ENCODE peak calls at places on chromosomes 12 and 14, in eight cellular contexts. One of them, this sample, is unnamed.

GRCh38 chr14:91293281-91293680 is 48.8 kb upstream of the GPR68 start:
- DNase-seq in AG04450: no peak
- DNase-seq in heart left ventricle: no peak
- DNase-seq in A673: no peak
- DNase-seq in PC-3: no peak
- DNase-seq in heart right ventricle: no peak
- DNase-seq in cardiac muscle cell: no peak
- DNase-seq in mammary epithelial cell: no peak
- DNase-seq in this sample: no peak

GRCh38 chr12:65335021-65335714 is 56.7 kb downstream of the MSRB3 start:
- DNase-seq in heart left ventricle: peak
- DNase-seq in mammary epithelial cell: peak
- DNase-seq in PC-3: peak
- DNase-seq in cardiac muscle cell: peak
- DNase-seq in AG04450: peak
- DNase-seq in A673: peak
- DNase-seq in heart right ventricle: peak
- DNase-seq in this sample: peak

GRCh38 chr14:89146291-89146690 is 270.7 kb downstream of the FOXN3 start:
- DNase-seq in AG04450: no peak
- DNase-seq in heart left ventricle: no peak
- DNase-seq in cardiac muscle cell: no peak
- DNase-seq in heart right ventricle: no peak
- DNase-seq in mammary epithelial cell: no peak
- DNase-seq in PC-3: no peak
- DNase-seq in A673: no peak
- DNase-seq in this sample: no peak

GRCh38 chr12:85374981-85375380 is 95.0 kb downstream of the ALX1 start:
- DNase-seq in heart left ventricle: no peak
- DNase-seq in PC-3: no peak
- DNase-seq in cardiac muscle cell: no peak
- DNase-seq in AG04450: no peak
- DNase-seq in A673: no peak
- DNase-seq in heart right ventricle: no peak
- DNase-seq in mammary epithelial cell: no peak
- DNase-seq in this sample: peak

GRCh38 chr14:36820901-36821300 is 159.2 kb downstream of the PAX9 start:
- DNase-seq in A673: no peak
- DNase-seq in mammary epithelial cell: peak
- DNase-seq in heart left ventricle: no peak
- DNase-seq in AG04450: no peak
- DNase-seq in PC-3: no peak
- DNase-seq in heart right ventricle: no peak
- DNase-seq in cardiac muscle cell: no peak
- DNase-seq in this sample: no peak

GRCh38 chr12:69514111-69514510 is 43.9 kb downstream of the FRS2 start:
- DNase-seq in PC-3: no peak
- DNase-seq in heart right ventricle: no peak
- DNase-seq in A673: no peak
- DNase-seq in AG04450: no peak
- DNase-seq in cardiac muscle cell: no peak
- DNase-seq in mammary epithelial cell: no peak
- DNase-seq in heart left ventricle: no peak
- DNase-seq in this sample: no peak

GRCh38 chr14:90660865-90661570 is 155.2 kb downstream of the TTC7B start:
- DNase-seq in cardiac muscle cell: no peak
- DNase-seq in heart left ventricle: peak
- DNase-seq in A673: no peak
- DNase-seq in heart right ventricle: no peak
- DNase-seq in AG04450: no peak
- DNase-seq in PC-3: no peak
- DNase-seq in mammary epithelial cell: no peak
- DNase-seq in this sample: no peak

GRCh38 chr12:14993537-14994266 is 20.9 kb downstream of the PDE6H start:
- DNase-seq in heart left ventricle: no peak
- DNase-seq in A673: no peak
- DNase-seq in heart right ventricle: no peak
- DNase-seq in PC-3: peak
- DNase-seq in cardiac muscle cell: peak
- DNase-seq in AG04450: no peak
- DNase-seq in mammary epithelial cell: no peak
- DNase-seq in this sample: peak

GRCh38 chr12:25352078-25352918 is 101.6 kb upstream of the KRAS start:
- DNase-seq in mammary epithelial cell: peak
- DNase-seq in AG04450: no peak
- DNase-seq in cardiac muscle cell: peak
- DNase-seq in A673: no peak
- DNase-seq in heart left ventricle: no peak
- DNase-seq in heart right ventricle: no peak
- DNase-seq in PC-3: no peak
- DNase-seq in this sample: no peak

GRCh38 chr14:53529519-53529918 is 376.4 kb upstream of the DDHD1 start:
- DNase-seq in PC-3: no peak
- DNase-seq in heart right ventricle: no peak
- DNase-seq in A673: no peak
- DNase-seq in AG04450: no peak
- DNase-seq in cardiac muscle cell: no peak
- DNase-seq in mammary epithelial cell: no peak
- DNase-seq in heart left ventricle: no peak
- DNase-seq in this sample: no peak

GRCh38 chr14:95040723-95041476 is 116.4 kb downstream of the DICER1 start:
- DNase-seq in PC-3: no peak
- DNase-seq in AG04450: no peak
- DNase-seq in cardiac muscle cell: no peak
- DNase-seq in heart right ventricle: no peak
- DNase-seq in mammary epithelial cell: no peak
- DNase-seq in heart left ventricle: no peak
- DNase-seq in A673: no peak
- DNase-seq in this sample: no peak

GRCh38 chr12:122121341-122122192 is 43.0 kb downstream of the MLXIP start:
- DNase-seq in A673: no peak
- DNase-seq in PC-3: no peak
- DNase-seq in cardiac muscle cell: no peak
- DNase-seq in heart left ventricle: peak
- DNase-seq in heart right ventricle: no peak
- DNase-seq in mammary epithelial cell: no peak
- DNase-seq in AG04450: no peak
- DNase-seq in this sample: no peak

GRCh38 chr14:74980398-74980745 is 22.3 kb upstream of the EIF2B2 start:
- DNase-seq in heart right ventricle: no peak
- DNase-seq in AG04450: no peak
- DNase-seq in A673: peak
- DNase-seq in heart left ventricle: no peak
- DNase-seq in mammary epithelial cell: no peak
- DNase-seq in PC-3: no peak
- DNase-seq in cardiac muscle cell: no peak
- DNase-seq in this sample: no peak

DNA sequence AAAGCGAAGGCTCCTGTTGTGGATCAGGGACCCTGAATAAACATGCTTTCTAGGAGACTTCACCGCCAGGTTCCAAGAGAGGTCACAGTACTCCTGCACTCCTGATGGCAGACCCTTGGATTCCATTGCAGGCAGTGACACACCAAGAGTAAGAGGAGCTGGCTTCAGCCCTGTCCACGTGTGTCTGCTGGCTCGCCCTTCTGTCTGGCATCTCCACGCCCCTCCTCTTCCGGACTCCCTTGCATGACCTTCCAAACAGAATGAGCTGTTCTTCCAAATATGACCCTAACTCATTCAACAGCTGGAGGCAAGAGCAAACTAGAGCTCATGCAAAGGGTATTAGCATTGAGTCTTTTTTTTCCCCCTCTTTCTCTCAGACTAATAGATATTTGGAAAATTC is 233.0 kb upstream of the PLEKHG7 start:
- DNase-seq in A673: no peak
- DNase-seq in AG04450: no peak
- DNase-seq in mammary epithelial cell: no peak
- DNase-seq in PC-3: peak
- DNase-seq in cardiac muscle cell: peak
- DNase-seq in heart right ventricle: peak
- DNase-seq in heart left ventricle: peak
- DNase-seq in this sample: no peak
- H3K27ac ChIP-seq in A673: no peak
- H3K27ac ChIP-seq in AG04450: no peak
- H3K27ac ChIP-seq in mammary epithelial cell: no peak
- H3K27ac ChIP-seq in PC-3: no peak
- H3K27ac ChIP-seq in cardiac muscle cell: no peak
- H3K27ac ChIP-seq in heart right ventricle: no peak
- H3K27ac ChIP-seq in heart left ventricle: peak
- H3K27ac ChIP-seq in this sample: no peak

GRCh38 chr12:114958538-114958937 is 274.6 kb upstream of the TBX3 start:
- DNase-seq in mammary epithelial cell: no peak
- DNase-seq in PC-3: no peak
- DNase-seq in AG04450: no peak
- DNase-seq in heart left ventricle: no peak
- DNase-seq in A673: no peak
- DNase-seq in heart right ventricle: no peak
- DNase-seq in cardiac muscle cell: no peak
- DNase-seq in this sample: no peak

GRCh38 chr12:114949081-114949480 is 265.1 kb upstream of the TBX3 start:
- DNase-seq in heart left ventricle: no peak
- DNase-seq in cardiac muscle cell: no peak
- DNase-seq in heart right ventricle: no peak
- DNase-seq in A673: no peak
- DNase-seq in PC-3: no peak
- DNase-seq in AG04450: no peak
- DNase-seq in mammary epithelial cell: no peak
- DNase-seq in this sample: no peak

GRCh38 chr12:114952573-114953196 is 268.7 kb upstream of the TBX3 start:
- DNase-seq in heart right ventricle: peak
- DNase-seq in heart left ventricle: peak
- DNase-seq in AG04450: no peak
- DNase-seq in mammary epithelial cell: no peak
- DNase-seq in cardiac muscle cell: peak
- DNase-seq in A673: no peak
- DNase-seq in PC-3: no peak
- DNase-seq in this sample: no peak

GRCh38 chr12:114955414-114956014 is 271.5 kb upstream of the TBX3 start:
- DNase-seq in AG04450: no peak
- DNase-seq in mammary epithelial cell: peak
- DNase-seq in A673: no peak
- DNase-seq in cardiac muscle cell: peak
- DNase-seq in PC-3: peak
- DNase-seq in heart left ventricle: no peak
- DNase-seq in heart right ventricle: no peak
- DNase-seq in this sample: no peak

GRCh38 chr12:114954626-114955025 is 270.7 kb upstream of the TBX3 start:
- DNase-seq in PC-3: no peak
- DNase-seq in A673: no peak
- DNase-seq in heart left ventricle: no peak
- DNase-seq in AG04450: no peak
- DNase-seq in heart right ventricle: no peak
- DNase-seq in mammary epithelial cell: peak
- DNase-seq in cardiac muscle cell: no peak
- DNase-seq in this sample: no peak
- H3K4me3 ChIP-seq in PC-3: no peak
- H3K4me3 ChIP-seq in A673: no peak
- H3K4me3 ChIP-seq in heart left ventricle: no peak
- H3K4me3 ChIP-seq in AG04450: no peak
- H3K4me3 ChIP-seq in heart right ventricle: no peak
- H3K4me3 ChIP-seq in mammary epithelial cell: no peak
- H3K4me3 ChIP-seq in cardiac muscle cell: no peak
- H3K4me3 ChIP-seq in this sample: no peak

GRCh38 chr12:9066183-9066623 is 49.5 kb downstream of the A2M start:
- DNase-seq in AG04450: no peak
- DNase-seq in PC-3: no peak
- DNase-seq in A673: no peak
- DNase-seq in heart left ventricle: no peak
- DNase-seq in mammary epithelial cell: no peak
- DNase-seq in heart right ventricle: no peak
- DNase-seq in cardiac muscle cell: no peak
- DNase-seq in this sample: no peak

GRCh38 chr12:9064201-9064814 is 51.4 kb downstream of the A2M start:
- DNase-seq in cardiac muscle cell: peak
- DNase-seq in AG04450: no peak
- DNase-seq in heart right ventricle: peak
- DNase-seq in heart left ventricle: peak
- DNase-seq in A673: peak
- DNase-seq in PC-3: peak
- DNase-seq in mammary epithelial cell: peak
- DNase-seq in this sample: peak

GRCh38 chr12:9064815-9065606 is 50.7 kb downstream of the A2M start:
- DNase-seq in cardiac muscle cell: peak
- DNase-seq in heart left ventricle: peak
- DNase-seq in PC-3: peak
- DNase-seq in heart right ventricle: peak
- DNase-seq in A673: no peak
- DNase-seq in mammary epithelial cell: peak
- DNase-seq in AG04450: no peak
- DNase-seq in this sample: peak

GRCh38 chr12:9066755-9067433 is 48.8 kb downstream of the A2M start:
- DNase-seq in cardiac muscle cell: no peak
- DNase-seq in AG04450: no peak
- DNase-seq in heart left ventricle: no peak
- DNase-seq in PC-3: no peak
- DNase-seq in A673: no peak
- DNase-seq in mammary epithelial cell: peak
- DNase-seq in heart right ventricle: no peak
- DNase-seq in this sample: no peak

DNA sequence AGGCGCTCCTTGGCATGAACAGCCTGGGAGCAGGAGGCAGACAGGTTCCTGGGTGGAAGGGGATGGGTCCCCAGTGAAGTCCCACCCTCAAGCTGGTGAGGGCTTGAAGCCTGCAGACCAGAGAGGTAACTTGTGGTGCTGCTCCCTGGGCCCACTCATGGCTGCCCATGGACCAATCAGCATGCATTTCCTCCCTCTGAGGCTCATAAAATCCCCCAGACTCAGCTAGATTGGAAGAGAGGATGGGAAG is 50.2 kb downstream of the A2M start:
- DNase-seq in PC-3: no peak
- DNase-seq in cardiac muscle cell: no peak
- DNase-seq in A673: no peak
- DNase-seq in heart right ventricle: no peak
- DNase-seq in AG04450: no peak
- DNase-seq in heart left ventricle: no peak
- DNase-seq in mammary epithelial cell: no peak
- DNase-seq in this sample: peak
- H3K27ac ChIP-seq in PC-3: no peak
- H3K27ac ChIP-seq in cardiac muscle cell: no peak
- H3K27ac ChIP-seq in A673: no peak
- H3K27ac ChIP-seq in heart right ventricle: peak
- H3K27ac ChIP-seq in AG04450: no peak
- H3K27ac ChIP-seq in heart left ventricle: peak
- H3K27ac ChIP-seq in mammary epithelial cell: no peak
- H3K27ac ChIP-seq in this sample: no peak

DNA sequence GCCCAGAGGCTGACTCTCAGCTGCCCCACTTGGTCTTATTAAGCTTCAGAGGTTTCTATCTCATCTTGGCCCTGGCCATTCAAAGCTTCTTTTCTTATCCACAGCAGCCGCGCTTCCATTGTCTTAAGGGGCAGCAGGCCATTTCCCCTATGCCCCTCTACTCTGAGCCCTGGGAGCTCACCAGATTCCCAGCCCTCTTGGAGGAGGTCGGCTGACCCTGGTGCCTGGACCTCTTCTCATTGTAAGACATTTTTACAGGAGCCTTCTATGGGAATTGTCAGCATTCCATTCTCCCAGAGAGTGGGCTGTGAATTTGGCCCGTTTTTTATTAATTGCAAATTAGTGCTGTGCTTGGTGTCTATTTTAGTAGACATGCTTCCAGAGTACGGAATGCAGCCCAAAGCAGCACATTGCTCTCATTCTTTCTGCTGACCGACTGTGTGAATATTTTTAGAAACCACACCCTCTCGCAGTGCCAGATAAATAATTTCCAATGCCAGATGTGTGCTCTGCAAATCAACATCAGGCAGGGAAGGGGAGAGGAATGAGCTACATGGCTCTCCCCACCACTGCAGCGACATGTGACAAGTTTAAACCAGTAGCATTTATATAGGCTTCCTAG is 58.5 kb downstream of the NUAK1 start:
- DNase-seq in A673: no peak
- DNase-seq in heart left ventricle: no peak
- DNase-seq in AG04450: no peak
- DNase-seq in mammary epithelial cell: no peak
- DNase-seq in PC-3: no peak
- DNase-seq in cardiac muscle cell: peak
- DNase-seq in heart right ventricle: no peak
- DNase-seq in this sample: no peak
- H3K4me3 ChIP-seq in A673: no peak
- H3K4me3 ChIP-seq in heart left ventricle: no peak
- H3K4me3 ChIP-seq in AG04450: no peak
- H3K4me3 ChIP-seq in mammary epithelial cell: no peak
- H3K4me3 ChIP-seq in PC-3: no peak
- H3K4me3 ChIP-seq in cardiac muscle cell: no peak
- H3K4me3 ChIP-seq in heart right ventricle: no peak
- H3K4me3 ChIP-seq in this sample: no peak

This sample was measured in mesendoderm.